ENCODE peak calls at places on chromosomes 5 and 9, in ten cellular contexts. G is RPMI8226; Y is T follicular helper cell; F is NCI-H460; X is ACHN; V is testis; D is CD8-positive, alpha-beta memory T cell; A is non-pigmented ciliary epithelial cell; S is AG08396; C is activated CD4-positive, CD25-positive, alpha-beta regulatory T cell. T is an unnamed sample.

GRCh38 chr5:96655085-96655484 is 7.1 kb upstream of the CAST start:
- DNase-seq in G (no peak), Y (no peak), F (no peak), X (no peak), V (no peak), D (no peak), A (no peak), S (no peak), C (no peak), T (no peak)

GRCh38 chr9:121294866-121295661 is 27.1 kb downstream of the GSN start:
- DNase-seq in G (no peak), Y (no peak), F (no peak), X (no peak), V (peak; percentile 80), D (no peak), A (no peak), S (no peak), C (no peak), T (peak; percentile 58)

GRCh38 chr5:83265318-83265717 is 188.0 kb downstream of the XRCC4 start:
- DNase-seq in G (no peak), Y (no peak), F (peak; percentile 9), X (no peak), V (no peak), D (no peak), A (no peak), S (peak; percentile 4), C (no peak), T (no peak)

GRCh38 chr5:124261133-124261532 is 485.3 kb downstream of the ZNF608 start:
- DNase-seq in G (no peak), Y (no peak), F (no peak), X (no peak), V (no peak), D (no peak), A (no peak), S (no peak), C (no peak), T (no peak)

GRCh38 chr5:133220851-133221674 is 169.2 kb downstream of the HSPA4 start:
- DNase-seq in G (no peak), Y (no peak), F (no peak), X (no peak), V (no peak), D (no peak), A (no peak), S (peak; percentile 50), C (no peak), T (no peak)

GRCh38 chr5:132238901-132239500 is 11.3 kb upstream of the P4HA2 start:
- DNase-seq in G (no peak), Y (no peak), F (no peak), X (no peak), V (no peak), D (no peak), A (no peak), S (no peak), C (no peak), T (no peak)

GRCh38 chr9:138023394-138024124 is 146.0 kb downstream of the CACNA1B start:
- DNase-seq in G (no peak), Y (no peak), F (no peak), X (no peak), V (no peak), D (no peak), A (no peak), S (no peak), C (no peak), T (no peak)

GRCh38 chr5:92086059-92086811 is 703.1 kb upstream of the ARRDC3 start:
- DNase-seq in G (no peak), Y (no peak), F (no peak), X (no peak), V (no peak), D (no peak), A (no peak), S (no peak), C (no peak), T (no peak)

GRCh38 chr5:107724642-107725041 is 53.9 kb upstream of the EFNA5 start:
- DNase-seq in G (no peak), Y (no peak), F (no peak), X (no peak), V (no peak), D (no peak), A (no peak), S (no peak), C (no peak), T (no peak)

GRCh38 chr5:167592114-167592513 is 699.3 kb upstream of the WWC1 start:
- DNase-seq in G (no peak), Y (no peak), F (no peak), X (no peak), V (no peak), D (no peak), A (no peak), S (no peak), C (no peak), T (no peak)

GRCh38 chr9:26310294-26310693 is 582.3 kb downstream of the CAAP1 start:
- DNase-seq in G (no peak), Y (no peak), F (peak; percentile 19), X (peak; percentile 36), V (no peak), D (no peak), A (no peak), S (no peak), C (no peak), T (no peak)

GRCh38 chr9:82031538-82032280 is 43.1 kb downstream of the SPATA31D1 start:
- DNase-seq in G (no peak), Y (no peak), F (no peak), X (no peak), V (peak; percentile 27), D (no peak), A (peak; percentile 60), S (peak; percentile 46), C (no peak), T (peak; percentile 68)

GRCh38 chr9:134329886-134330285 is 3.6 kb downstream of the RXRA start:
- DNase-seq in G (peak; percentile 61), Y (no peak), F (no peak), X (no peak), V (no peak), D (no peak), A (no peak), S (no peak), C (no peak), T (peak; percentile 90)

GRCh38 chr5:33715646-33716045 is 176.1 kb downstream of the ADAMTS12 start:
- DNase-seq in G (no peak), Y (no peak), F (no peak), X (no peak), V (no peak), D (no peak), A (no peak), S (no peak), C (no peak), T (no peak)

GRCh38 chr5:27130587-27130986 is 92.2 kb upstream of the CDH9 start:
- DNase-seq in G (no peak), Y (no peak), F (no peak), X (no peak), V (no peak), D (no peak), A (peak; percentile 49), S (no peak), C (no peak), T (no peak)

GRCh38 chr5:169667896-169668674 is 31.0 kb downstream of the DOCK2 start:
- DNase-seq in G (no peak), Y (no peak), F (peak; percentile 29), X (no peak), V (no peak), D (no peak), A (no peak), S (no peak), C (no peak), T (no peak)

GRCh38 chr5:15601274-15601673 is 101.3 kb downstream of the FBXL7 start:
- DNase-seq in G (no peak), Y (no peak), F (no peak), X (no peak), V (no peak), D (no peak), A (no peak), S (no peak), C (no peak), T (no peak)

GRCh38 chr5:81482595-81482994 is 88.7 kb upstream of the ACOT12 start:
- DNase-seq in G (no peak), Y (no peak), F (no peak), X (no peak), V (no peak), D (no peak), A (no peak), S (no peak), C (no peak), T (no peak)

GRCh38 chr5:88142801-88143692 is 125.6 kb downstream of the TMEM161B start:
- DNase-seq in G (no peak), Y (no peak), F (no peak), X (no peak), V (no peak), D (no peak), A (no peak), S (no peak), C (no peak), T (peak; percentile 67)

T was measured in psoas muscle.